ENCODE peak calls at places on chromosomes 13 and 19, in five cellular contexts. One of them, this sample, is unnamed.
A peak's percentile ranks its signal among the peaks of the same experiment; 100 is the strongest.

GRCh38 chr13:110444226-110444653 is 117.3 kb downstream of the RAB20 start:
- DNase-seq in K562: no peak
- DNase-seq in GM12878: no peak
- DNase-seq in A549: no peak
- DNase-seq in HepG2: no peak
- DNase-seq in this sample: no peak

GRCh38 chr13:89695343-89696257 is 1651.9 kb upstream of the MIR17HG start:
- DNase-seq in K562: no peak
- DNase-seq in GM12878: no peak
- DNase-seq in A549: peak; percentile 39
- DNase-seq in HepG2: peak; percentile 9
- DNase-seq in this sample: peak; percentile 73

GRCh38 chr13:41306271-41307150 is 4.6 kb upstream of the NAA16 start:
- DNase-seq in A549: peak; percentile 30
- DNase-seq in GM12878: no peak
- DNase-seq in HepG2: no peak
- DNase-seq in K562: no peak
- DNase-seq in this sample: no peak

GRCh38 chr19:1259206-1259872 is 9.8 kb upstream of the CIRBP start:
- DNase-seq in HepG2: peak; percentile 86
- DNase-seq in K562: no peak
- DNase-seq in A549: peak; percentile 91
- DNase-seq in GM12878: peak; percentile 73
- DNase-seq in this sample: peak; percentile 81

GRCh38 chr13:77521595-77522367 is 13.7 kb upstream of the SCEL start:
- DNase-seq in HepG2: no peak
- DNase-seq in K562: no peak
- DNase-seq in GM12878: no peak
- DNase-seq in A549: peak; percentile 87
- DNase-seq in this sample: peak; percentile 65

GRCh38 chr19:58154287-58154678 is 3.7 kb upstream of the ZNF329 start:
- DNase-seq in K562: peak; percentile 6
- DNase-seq in HepG2: peak; percentile 38
- DNase-seq in GM12878: no peak
- DNase-seq in A549: no peak
- DNase-seq in this sample: peak; percentile 46

GRCh38 chr19:46524272-46524671 is 28.6 kb upstream of the PNMA8B start:
- DNase-seq in GM12878: no peak
- DNase-seq in HepG2: no peak
- DNase-seq in K562: no peak
- DNase-seq in A549: no peak
- DNase-seq in this sample: no peak

GRCh38 chr19:10497371-10497770 is 5.8 kb downstream of the KEAP1 start:
- DNase-seq in A549: no peak
- DNase-seq in GM12878: no peak
- DNase-seq in HepG2: no peak
- DNase-seq in K562: no peak
- DNase-seq in this sample: no peak

GRCh38 chr13:42538996-42539395 is 35.0 kb upstream of the TNFSF11 start:
- DNase-seq in K562: no peak
- DNase-seq in GM12878: no peak
- DNase-seq in HepG2: no peak
- DNase-seq in A549: no peak
- DNase-seq in this sample: no peak

GRCh38 chr19:29854033-29854432 is 42.2 kb downstream of the CCNE1 start:
- DNase-seq in HepG2: no peak
- DNase-seq in A549: no peak
- DNase-seq in GM12878: no peak
- DNase-seq in K562: no peak
- DNase-seq in this sample: no peak

GRCh38 chr19:961866-962620 is 22.1 kb upstream of the WDR18 start:
- DNase-seq in A549: peak; percentile 66
- DNase-seq in HepG2: peak; percentile 20
- DNase-seq in K562: peak; percentile 96
- DNase-seq in GM12878: no peak
- DNase-seq in this sample: no peak

GRCh38 chr19:1400281-1401137 is 833 bp downstream of the GAMT start:
- DNase-seq in HepG2: peak; percentile 96
- DNase-seq in A549: peak; percentile 42
- DNase-seq in GM12878: no peak
- DNase-seq in K562: peak; percentile 67
- DNase-seq in this sample: no peak

GRCh38 chr13:39567569-39567968 is 35.4 kb downstream of the LHFPL6 start:
- DNase-seq in GM12878: no peak
- DNase-seq in HepG2: no peak
- DNase-seq in K562: no peak
- DNase-seq in A549: no peak
- DNase-seq in this sample: no peak

GRCh38 chr19:45097776-45098520 is 5.0 kb downstream of the PPP1R37 start:
- DNase-seq in HepG2: peak; percentile 90
- DNase-seq in A549: peak; percentile 83
- DNase-seq in K562: peak; percentile 85
- DNase-seq in GM12878: no peak
- DNase-seq in this sample: no peak

GRCh38 chr13:29952245-29952644 is 101.8 kb upstream of the UBL3 start:
- DNase-seq in HepG2: no peak
- DNase-seq in GM12878: no peak
- DNase-seq in A549: no peak
- DNase-seq in K562: no peak
- DNase-seq in this sample: no peak

GRCh38 chr13:40588101-40588500 is 78.3 kb downstream of the FOXO1 start:
- DNase-seq in K562: no peak
- DNase-seq in A549: no peak
- DNase-seq in HepG2: no peak
- DNase-seq in GM12878: no peak
- DNase-seq in this sample: no peak

GRCh38 chr19:50607874-50608785 is 31.6 kb downstream of the SYT3 start:
- DNase-seq in GM12878: peak; percentile 15
- DNase-seq in A549: peak; percentile 99
- DNase-seq in HepG2: peak; percentile 31
- DNase-seq in K562: peak; percentile 94
- DNase-seq in this sample: peak; percentile 100

GRCh38 chr19:1469936-1470863 is 8.8 kb downstream of the C19orf25 start:
- DNase-seq in GM12878: no peak
- DNase-seq in K562: peak; percentile 75
- DNase-seq in HepG2: no peak
- DNase-seq in A549: no peak
- DNase-seq in this sample: peak; percentile 84

GRCh38 chr13:44818428-44818827 is 170.8 kb downstream of the NUFIP1 start:
- DNase-seq in HepG2: peak; percentile 24
- DNase-seq in K562: peak; percentile 13
- DNase-seq in GM12878: no peak
- DNase-seq in A549: peak; percentile 54
- DNase-seq in this sample: peak; percentile 79

GRCh38 chr13:44688652-44689051 is 112.5 kb upstream of the TSC22D1 start:
- DNase-seq in GM12878: no peak
- DNase-seq in A549: no peak
- DNase-seq in HepG2: no peak
- DNase-seq in K562: no peak
- DNase-seq in this sample: no peak

GRCh38 chr13:26601669-26602068 is 44.2 kb downstream of the WASF3 start:
- DNase-seq in GM12878: peak; percentile 15
- DNase-seq in HepG2: no peak
- DNase-seq in A549: no peak
- DNase-seq in K562: peak; percentile 2
- DNase-seq in this sample: no peak

GRCh38 chr13:32555613-32556012 is 17.0 kb upstream of the N4BP2L2 start:
- DNase-seq in A549: no peak
- DNase-seq in K562: no peak
- DNase-seq in HepG2: no peak
- DNase-seq in GM12878: no peak
- DNase-seq in this sample: no peak

GRCh38 chr19:48926909-48927308 is 6.6 kb upstream of the DHDH start:
- DNase-seq in A549: peak; percentile 87
- DNase-seq in K562: peak; percentile 62
- DNase-seq in GM12878: no peak
- DNase-seq in HepG2: no peak
- DNase-seq in this sample: no peak

GRCh38 chr13:99486996-99487395 is 14.3 kb upstream of the TM9SF2 start:
- DNase-seq in K562: no peak
- DNase-seq in HepG2: no peak
- DNase-seq in A549: peak; percentile 7
- DNase-seq in GM12878: no peak
- DNase-seq in this sample: no peak

GRCh38 chr19:18542936-18543813 is at the start of gene FKBP8:
- DNase-seq in GM12878: no peak
- DNase-seq in K562: peak; percentile 97
- DNase-seq in HepG2: peak; percentile 67
- DNase-seq in A549: peak; percentile 83
- DNase-seq in this sample: peak; percentile 97

GRCh38 chr13:113322043-113322461 is 25.0 kb downstream of the LAMP1 start:
- DNase-seq in HepG2: no peak
- DNase-seq in GM12878: no peak
- DNase-seq in A549: no peak
- DNase-seq in K562: no peak
- DNase-seq in this sample: no peak

GRCh38 chr19:13718733-13719132 is 45.6 kb upstream of the MRI1 start:
- DNase-seq in GM12878: no peak
- DNase-seq in K562: no peak
- DNase-seq in HepG2: no peak
- DNase-seq in A549: peak; percentile 65
- DNase-seq in this sample: peak; percentile 55
- TF ChIP-seq JUNB in GM12878: no peak
- TF ChIP-seq JUNB in K562: no peak
- TF ChIP-seq JUNB in HepG2: no peak
- TF ChIP-seq JUNB in A549: no peak
- TF ChIP-seq JUNB in this sample: no peak

GRCh38 chr19:3589439-3589838 is 4.2 kb downstream of the GIPC3 start:
- DNase-seq in A549: no peak
- DNase-seq in GM12878: no peak
- DNase-seq in K562: no peak
- DNase-seq in HepG2: no peak
- DNase-seq in this sample: no peak
- TF ChIP-seq JUNB in A549: no peak
- TF ChIP-seq JUNB in GM12878: no peak
- TF ChIP-seq JUNB in K562: no peak
- TF ChIP-seq JUNB in HepG2: no peak
- TF ChIP-seq JUNB in this sample: no peak

GRCh38 chr19:56119585-56119978 is 1.5 kb downstream of the ZNF787 start:
- DNase-seq in HepG2: peak; percentile 35
- DNase-seq in GM12878: no peak
- DNase-seq in K562: no peak
- DNase-seq in A549: peak; percentile 55
- DNase-seq in this sample: no peak
- TF ChIP-seq JUNB in HepG2: no peak
- TF ChIP-seq JUNB in GM12878: no peak
- TF ChIP-seq JUNB in K562: no peak
- TF ChIP-seq JUNB in A549: no peak
- TF ChIP-seq JUNB in this sample: no peak

DNA sequence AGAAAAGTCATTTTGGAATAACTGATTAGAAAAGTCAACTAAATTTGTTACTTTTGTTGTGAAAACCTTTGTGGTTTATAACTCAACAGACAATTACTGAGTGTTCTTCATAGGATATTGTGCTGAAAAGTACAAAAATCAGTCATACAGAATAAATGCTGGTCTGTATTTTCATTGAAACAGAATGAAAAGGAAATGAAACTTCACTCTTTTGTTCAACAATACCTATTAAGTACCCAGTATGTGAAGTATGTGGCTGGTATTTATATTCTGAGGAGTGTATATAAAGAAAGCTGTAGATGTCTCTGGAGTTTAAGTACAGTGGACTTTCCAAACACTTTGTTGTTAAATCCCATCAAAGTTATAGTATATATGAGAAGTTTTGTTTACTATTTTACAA is 828.4 kb upstream of the ATXN8OS start:
- DNase-seq in K562: no peak
- DNase-seq in A549: no peak
- DNase-seq in HepG2: no peak
- DNase-seq in GM12878: no peak
- DNase-seq in this sample: no peak
- TF ChIP-seq JUNB in K562: no peak
- TF ChIP-seq JUNB in A549: no peak
- TF ChIP-seq JUNB in HepG2: no peak
- TF ChIP-seq JUNB in GM12878: no peak
- TF ChIP-seq JUNB in this sample: no peak

GRCh38 chr19:4374451-4375163 is 25.7 kb downstream of the SH3GL1 start:
- DNase-seq in HepG2: peak; percentile 79
- DNase-seq in GM12878: no peak
- DNase-seq in K562: peak; percentile 89
- DNase-seq in A549: peak; percentile 85
- DNase-seq in this sample: no peak
- TF ChIP-seq JUNB in HepG2: no peak
- TF ChIP-seq JUNB in GM12878: no peak
- TF ChIP-seq JUNB in K562: peak; percentile 90
- TF ChIP-seq JUNB in A549: peak; percentile 47
- TF ChIP-seq JUNB in this sample: no peak